ENCODE peak calls at places on chromosomes 6 and 20, in seven cellular contexts. T, K, E, S, R, Y and J are unnamed samples.
A peak's percentile ranks its signal among the peaks of the same experiment; 100 is the strongest.

GRCh38 chr6:107820571-107821261 is 3.4 kb downstream of the SCML4 start:
- DNase-seq in T (no peak), K (no peak), E (no peak), S (no peak), R (no peak), Y (no peak), J (no peak)

GRCh38 chr20:61973515-61974356 is 91.9 kb downstream of the TAF4 start:
- DNase-seq in T (no peak), K (no peak), E (no peak), S (no peak), R (no peak), Y (no peak), J (no peak)

GRCh38 chr6:100918152-100918551 is 37.0 kb upstream of the ASCC3 start:
- DNase-seq in T (no peak), K (no peak), E (no peak), S (no peak), R (no peak), Y (no peak), J (no peak)

GRCh38 chr20:19757973-19758887 is at the start of gene RIN2:
- DNase-seq in T (peak; percentile 79), K (peak; percentile 38), E (peak; percentile 94), S (peak; percentile 90), R (no peak), Y (peak; percentile 94), J (peak; percentile 78)

GRCh38 chr6:37123957-37124729 is 45.8 kb upstream of the PIM1 start:
- DNase-seq in T (no peak), K (no peak), E (no peak), S (no peak), R (no peak), Y (no peak), J (no peak)

GRCh38 chr6:148082721-148083120 is 259.9 kb upstream of the SASH1 start:
- DNase-seq in T (no peak), K (no peak), E (no peak), S (no peak), R (no peak), Y (no peak), J (no peak)

GRCh38 chr6:143689852-143690251 is 12.1 kb downstream of the PHACTR2 start:
- DNase-seq in T (no peak), K (no peak), E (no peak), S (no peak), R (no peak), Y (no peak), J (no peak)

GRCh38 chr20:13008761-13009681 is at the start of gene SPTLC3:
- DNase-seq in T (no peak), K (no peak), E (peak; percentile 65), S (peak; percentile 18), R (peak; percentile 73), Y (peak; percentile 55), J (no peak)

GRCh38 chr6:156013155-156013554 is 557.5 kb upstream of the NOX3 start:
- DNase-seq in T (no peak), K (no peak), E (no peak), S (no peak), R (no peak), Y (no peak), J (no peak)

GRCh38 chr6:51953246-51953645 is 134.2 kb downstream of the PKHD1 start:
- DNase-seq in T (no peak), K (no peak), E (no peak), S (no peak), R (no peak), Y (no peak), J (no peak)

GRCh38 chr20:37494796-37495195 is 26.3 kb upstream of the NNAT start:
- DNase-seq in T (no peak), K (no peak), E (no peak), S (no peak), R (no peak), Y (no peak), J (no peak)

GRCh38 chr20:51926670-51927305 is 124.5 kb upstream of the SALL4 start:
- DNase-seq in T (no peak), K (no peak), E (no peak), S (no peak), R (no peak), Y (no peak), J (no peak)

GRCh38 chr6:19690676-19691075 is 146.5 kb upstream of the ID4 start:
- DNase-seq in T (no peak), K (no peak), E (no peak), S (no peak), R (no peak), Y (no peak), J (no peak)

GRCh38 chr6:41359617-41360313 is 24.4 kb downstream of the NCR2 start:
- DNase-seq in T (no peak), K (no peak), E (no peak), S (no peak), R (no peak), Y (no peak), J (no peak)

GRCh38 chr20:51198876-51199523 is 176.1 kb upstream of the KCNG1 start:
- DNase-seq in T (no peak), K (no peak), E (no peak), S (peak; percentile 76), R (no peak), Y (no peak), J (no peak)

GRCh38 chr6:14888575-14889000 is 357.3 kb upstream of the JARID2 start:
- DNase-seq in T (no peak), K (no peak), E (no peak), S (no peak), R (no peak), Y (no peak), J (no peak)

GRCh38 chr6:111589366-111589765 is 16.3 kb downstream of the TRAF3IP2 start:
- DNase-seq in T (no peak), K (no peak), E (no peak), S (no peak), R (no peak), Y (no peak), J (no peak)

DNA sequence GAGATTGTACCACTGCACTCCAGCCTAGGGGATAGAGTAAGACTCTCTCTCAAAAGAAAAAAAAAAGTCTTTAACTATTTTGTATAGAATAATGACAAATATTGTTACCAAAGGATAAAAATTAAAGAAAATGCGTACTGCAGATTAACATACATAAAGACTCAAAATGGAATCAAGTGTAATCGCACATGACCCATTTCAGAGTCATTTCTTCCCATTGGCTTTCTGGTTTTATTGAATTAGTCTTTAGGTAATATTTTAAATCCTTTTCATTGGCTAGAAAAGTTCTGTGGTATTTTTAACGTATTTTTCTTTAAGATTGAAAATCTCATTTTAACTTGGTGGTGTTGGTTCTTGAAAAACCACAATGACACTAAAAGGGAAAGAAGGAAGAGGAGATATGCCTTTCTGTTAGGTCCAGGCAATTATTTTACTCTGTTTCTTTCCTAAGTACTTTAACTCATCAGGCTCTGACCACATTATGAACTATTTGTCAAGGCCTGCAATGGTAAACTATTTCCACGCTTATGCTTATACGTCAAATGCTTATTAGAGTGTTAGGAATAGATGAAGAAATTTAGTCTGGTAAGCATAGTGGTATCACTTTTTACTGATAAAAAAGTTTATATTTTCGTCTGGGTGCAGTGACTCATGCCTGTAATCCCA is 52.3 kb downstream of the PLEKHG1 start:
- DNase-seq in T (no peak), K (no peak), E (no peak), S (no peak), R (no peak), Y (no peak), J (no peak)
- H3K4me3 ChIP-seq in T (no peak overlapping the region), K (no peak overlapping the region), E (no peak overlapping the region), S (no peak overlapping the region), R (no peak overlapping the region), Y (no peak overlapping the region), J (no peak overlapping the region)

DNA sequence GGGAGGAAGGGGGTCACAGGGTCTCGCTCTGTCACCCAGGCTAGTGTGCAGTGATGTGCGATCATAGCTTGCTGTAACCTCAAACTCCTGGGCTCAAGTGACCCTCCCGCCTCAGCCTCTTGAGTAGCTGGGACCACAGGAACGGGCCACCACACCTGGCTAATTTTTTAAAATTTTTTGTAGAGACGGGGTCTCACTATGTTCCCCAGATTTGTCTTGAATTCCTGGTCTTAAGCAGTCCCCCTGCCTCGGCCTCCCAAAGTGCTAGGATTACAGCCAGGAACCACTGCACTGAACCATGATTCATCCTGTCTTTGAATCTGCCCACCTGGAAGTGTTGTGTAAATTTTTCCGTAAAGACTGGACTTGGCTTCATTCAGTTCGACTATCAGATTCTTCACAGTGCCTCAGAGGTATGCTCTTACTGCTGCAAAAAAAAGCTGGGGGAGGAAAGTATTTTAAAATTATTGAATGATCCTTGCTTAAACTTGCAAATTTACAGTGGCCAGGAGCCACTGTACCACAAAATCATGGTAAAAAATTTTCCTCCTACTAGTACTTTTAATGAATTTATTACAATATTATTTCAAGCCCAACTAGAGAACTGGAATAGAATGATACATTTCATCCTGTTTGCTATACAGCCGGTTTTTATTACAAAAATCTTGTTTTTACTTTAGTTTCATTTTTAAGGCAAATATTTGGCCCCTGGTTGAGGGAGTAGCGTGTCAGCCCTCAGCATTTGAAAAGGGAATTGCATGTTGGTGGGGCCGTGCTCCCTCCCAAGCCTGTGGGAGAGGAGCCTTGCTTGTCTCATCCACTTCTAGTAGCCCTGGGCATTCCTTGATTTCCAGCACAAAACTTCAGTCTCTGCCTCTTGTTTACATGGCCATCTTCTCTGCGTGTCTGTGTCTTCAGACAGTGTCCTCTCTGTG is 202.5 kb upstream of the SGK1 start:
- DNase-seq in T (no peak), K (no peak), E (no peak), S (no peak), R (no peak), Y (no peak), J (no peak)
- H3K27ac ChIP-seq in T (no peak overlapping the region), K (no peak overlapping the region), E (no peak overlapping the region), S (peak overlapping the region; percentile 53), R (no peak overlapping the region), Y (peak overlapping the region; percentile 52), J (no peak overlapping the region)

GRCh38 chr6:63923139-63923739 is 287.6 kb downstream of the PHF3 start:
- DNase-seq in T (peak; percentile 11), K (peak; percentile 60), E (no peak), S (no peak), R (no peak), Y (no peak), J (no peak)
- TF ChIP-seq CTCF in T (peak; percentile 67), K (peak; percentile 58), E (peak; percentile 61), S (no peak), R (peak; percentile 65), Y (peak; percentile 51), J (peak; percentile 52)

GRCh38 chr6:30981942-30982772 is 1.4 kb upstream of the MUC21 start:
- DNase-seq in T (peak; percentile 39), K (no peak), E (peak; percentile 24), S (peak; percentile 38), R (peak; percentile 23), Y (no peak), J (no peak)

GRCh38 chr6:30983439-30983838 is at the start of gene MUC21:
- DNase-seq in T (no peak), K (no peak), E (no peak), S (no peak), R (no peak), Y (no peak), J (no peak)

GRCh38 chr6:30987304-30987703 is 3.8 kb downstream of the MUC21 start:
- DNase-seq in T (no peak), K (no peak), E (no peak), S (no peak), R (no peak), Y (no peak), J (no peak)

GRCh38 chr6:30988209-30988825 is 4.8 kb downstream of the MUC21 start:
- DNase-seq in T (no peak), K (no peak), E (no peak), S (no peak), R (no peak), Y (no peak), J (no peak)

DNA sequence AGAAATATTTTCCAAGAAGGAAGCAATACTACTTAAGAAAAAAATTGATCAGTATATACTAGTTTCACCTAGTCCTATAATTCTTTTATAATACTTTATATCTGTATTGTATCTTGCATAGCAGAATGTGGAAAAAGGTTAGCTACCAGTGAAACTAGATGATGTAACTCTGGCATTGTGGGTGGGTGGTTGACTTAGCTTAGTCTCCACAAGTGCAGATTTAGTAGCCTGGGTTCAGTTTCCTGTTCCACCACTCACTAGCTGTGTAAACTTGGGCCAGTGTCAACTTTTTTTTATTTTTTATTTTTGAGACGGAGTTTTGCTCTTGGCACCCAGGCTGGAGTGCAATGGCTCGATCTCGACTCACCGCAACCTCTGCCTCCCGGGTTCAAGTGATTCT is 2.0 kb downstream of the MUC21 start:
- DNase-seq in T (no peak), K (no peak), E (no peak), S (no peak), R (no peak), Y (no peak), J (no peak)
- H3K4me3 ChIP-seq in T (no peak overlapping the region), K (no peak overlapping the region), E (no peak overlapping the region), S (no peak overlapping the region), R (no peak overlapping the region), Y (no peak overlapping the region), J (no peak overlapping the region)